ENCODE peak calls at places on chromosome 2, in eight cellular contexts. Z, E, L, V, O, T, I and J are unnamed samples.

GRCh38 chr2:190763901-190764514 is 115.1 kb downstream of the NAB1 start:
- DNase-seq in E (no peak), L (no peak), T (no peak), I (peak), O (peak), Z (no peak), V (no peak), J (no peak)

GRCh38 chr2:39243469-39244123 is at the start of gene CDKL4:
- DNase-seq in V (no peak), O (no peak), I (no peak), E (no peak), L (peak), T (peak), Z (peak), J (peak)

GRCh38 chr2:234949762-234950434 is 1.9 kb upstream of the SH3BP4 start:
- DNase-seq in O (peak), T (no peak), E (no peak), L (no peak), I (no peak), Z (no peak), V (no peak), J (no peak)

GRCh38 chr2:177483531-177483930 is 91.0 kb downstream of the AGPS start:
- DNase-seq in T (no peak), V (no peak), I (no peak), L (no peak), Z (no peak), E (no peak), O (no peak), J (no peak)

GRCh38 chr2:71784734-71785549 is 331.6 kb downstream of the DYSF start:
- DNase-seq in O (peak), V (no peak), I (no peak), Z (no peak), T (no peak), E (no peak), L (no peak), J (no peak)

GRCh38 chr2:11568436-11568835 is 34.6 kb downstream of the GREB1 start:
- DNase-seq in Z (no peak), I (no peak), O (no peak), V (no peak), L (no peak), T (no peak), E (no peak), J (no peak)

GRCh38 chr2:23924589-23925359 is 2.1 kb downstream of the ATAD2B start:
- DNase-seq in T (no peak), E (no peak), V (no peak), Z (no peak), I (no peak), L (no peak), O (peak), J (no peak)

GRCh38 chr2:44642123-44642857 is 280.5 kb downstream of the CAMKMT start:
- DNase-seq in I (no peak), Z (no peak), O (no peak), E (no peak), T (peak), V (no peak), L (no peak), J (no peak)

GRCh38 chr2:38465789-38466127 is 88.7 kb upstream of the ATL2 start:
- DNase-seq in O (peak), E (no peak), V (peak), T (no peak), L (no peak), Z (no peak), I (peak), J (no peak)

GRCh38 chr2:173720310-173720709 is 244.9 kb downstream of the SP3 start:
- DNase-seq in Z (no peak), L (no peak), I (no peak), T (no peak), O (peak), V (no peak), E (no peak), J (no peak)

GRCh38 chr2:195388024-195388423 is 269.0 kb upstream of the SLC39A10 start:
- DNase-seq in V (no peak), I (no peak), E (no peak), Z (no peak), L (no peak), T (no peak), O (no peak), J (no peak)

GRCh38 chr2:27809761-27810241 is 38.3 kb downstream of the MRPL33 start:
- DNase-seq in T (no peak), E (no peak), V (no peak), Z (no peak), O (peak), I (no peak), L (no peak), J (no peak)

GRCh38 chr2:179454443-179455218 is 190.0 kb upstream of the SESTD1 start:
- DNase-seq in Z (no peak), E (no peak), I (no peak), L (no peak), T (no peak), O (peak), V (no peak), J (no peak)

GRCh38 chr2:173059941-173060575 is 15.6 kb upstream of the MAP3K20 start:
- DNase-seq in Z (no peak), O (peak), E (no peak), T (no peak), I (no peak), L (no peak), V (no peak), J (no peak)

GRCh38 chr2:39228413-39229209 is 15.2 kb downstream of the CDKL4 start:
- DNase-seq in L (no peak), I (no peak), Z (no peak), V (peak), O (no peak), E (no peak), T (no peak), J (no peak)

GRCh38 chr2:20567159-20567925 is 83.6 kb downstream of the HS1BP3 start:
- DNase-seq in T (no peak), Z (no peak), O (no peak), L (no peak), V (no peak), I (no peak), E (no peak), J (no peak)

GRCh38 chr2:207484444-207485391 is 45.0 kb upstream of the CREB1 start:
- DNase-seq in T (no peak), I (no peak), L (no peak), O (peak), E (no peak), Z (no peak), V (no peak), J (no peak)

GRCh38 chr2:190407662-190408537 is at the start of gene MFSD6:
- DNase-seq in E (peak), T (peak), V (no peak), L (no peak), O (no peak), I (peak), Z (peak), J (peak)

GRCh38 chr2:109382946-109383345 is 230.8 kb downstream of the SEPTIN10 start:
- DNase-seq in V (no peak), L (no peak), Z (no peak), I (no peak), T (peak), E (peak), O (peak), J (peak)

GRCh38 chr2:20611077-20611843 is 39.6 kb downstream of the HS1BP3 start:
- DNase-seq in I (peak), E (no peak), L (no peak), V (no peak), O (peak), Z (no peak), T (peak), J (peak)

GRCh38 chr2:237393523-237393922 is 20.4 kb downstream of the COL6A3 start:
- DNase-seq in T (no peak), I (no peak), E (no peak), L (no peak), V (no peak), Z (no peak), O (no peak), J (no peak)